ENCODE peak calls at places on chromosomes 16 and 17, in four cellular contexts. W is H1, U is WTC11, A is K562. F is an unnamed sample.

GRCh38 chr16:44655-45054 is 8.8 kb downstream of the POLR3K start:
- DNase-seq in W (no peak), U (no peak), A (no peak), F (no peak)

GRCh38 chr17:77375917-77376651 is 235.3 kb downstream of the SEC14L1 start:
- DNase-seq in W (no peak), U (no peak), A (no peak), F (peak; percentile 82)

GRCh38 chr17:21457051-21458026 is 81.2 kb downstream of the KCNJ12 start:
- DNase-seq in W (peak; percentile 99), U (peak; percentile 94), A (peak; percentile 95), F (peak; percentile 96)

GRCh38 chr17:61659437-61659836 is 68.4 kb upstream of the NACA2 start:
- DNase-seq in W (no peak), U (no peak), A (no peak), F (no peak)

GRCh38 chr17:30174556-30174955 is 57.9 kb downstream of the NSRP1 start:
- DNase-seq in W (no peak), U (no peak), A (no peak), F (no peak)

GRCh38 chr16:58507195-58507962 is 7.4 kb downstream of the NDRG4 start:
- DNase-seq in W (no peak), U (no peak), A (no peak), F (no peak)

GRCh38 chr17:73196500-73196899 is 3.6 kb downstream of the COG1 start:
- DNase-seq in W (peak; percentile 53), U (peak; percentile 50), A (no peak), F (no peak)

GRCh38 chr17:77076046-77076882 is 64.5 kb upstream of the SEC14L1 start:
- DNase-seq in W (no peak), U (no peak), A (no peak), F (no peak)

GRCh38 chr17:7440823-7441174 is 1.5 kb downstream of the FGF11 start:
- DNase-seq in W (no peak), U (peak; percentile 64), A (peak; percentile 52), F (peak; percentile 72)

GRCh38 chr17:67377727-67378443 is 804 bp downstream of the PITPNC1 start:
- DNase-seq in W (no peak), U (peak; percentile 54), A (peak; percentile 64), F (peak; percentile 88)

GRCh38 chr17:70810609-70811008 is 641.3 kb downstream of the KCNJ2 start:
- DNase-seq in W (no peak), U (no peak), A (no peak), F (no peak)

GRCh38 chr16:13018026-13018425 is 116.6 kb downstream of the SHISA9 start:
- DNase-seq in W (no peak), U (no peak), A (no peak), F (no peak)

GRCh38 chr16:13453938-13454553 is 465.9 kb upstream of the ERCC4 start:
- DNase-seq in W (peak; percentile 72), U (peak; percentile 52), A (peak; percentile 36), F (peak; percentile 33)

GRCh38 chr17:6894206-6894528 is 62.6 kb upstream of the TEKT1 start:
- DNase-seq in W (peak; percentile 90), U (peak; percentile 87), A (no peak), F (no peak)

GRCh38 chr17:47698749-47699535 is 5.0 kb downstream of the TBKBP1 start:
- DNase-seq in W (peak; percentile 92), U (peak; percentile 88), A (peak; percentile 86), F (peak; percentile 98)

GRCh38 chr17:63600569-63601438 is at the start of gene TACO1:
- DNase-seq in W (peak; percentile 95), U (peak; percentile 83), A (peak; percentile 92), F (peak; percentile 96)

DNA sequence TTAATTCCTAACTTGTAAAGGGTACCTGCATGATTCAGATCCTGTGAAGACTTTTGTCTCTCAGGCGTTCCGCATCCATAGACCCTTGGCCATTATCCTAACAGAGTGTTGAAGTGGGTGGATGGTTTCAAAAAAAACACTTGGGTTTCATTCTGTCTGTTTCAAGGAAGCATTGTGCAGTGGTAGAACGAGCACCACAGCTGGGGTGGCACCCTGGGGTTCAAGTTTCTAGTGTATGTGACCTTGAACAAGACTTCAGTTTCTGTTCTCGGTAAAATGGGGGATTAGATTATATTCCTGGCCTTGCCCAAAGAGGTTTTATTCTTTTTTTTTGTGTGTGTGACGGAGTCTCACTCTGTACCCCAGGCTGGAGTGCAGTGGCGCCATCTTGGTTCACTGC is 74.3 kb downstream of the MSI2 start:
- DNase-seq in W (no peak), U (no peak), A (no peak), F (no peak)
- TF ChIP-seq TEAD4 in W (no peak), U (no peak), A (no peak), F (no peak)

DNA sequence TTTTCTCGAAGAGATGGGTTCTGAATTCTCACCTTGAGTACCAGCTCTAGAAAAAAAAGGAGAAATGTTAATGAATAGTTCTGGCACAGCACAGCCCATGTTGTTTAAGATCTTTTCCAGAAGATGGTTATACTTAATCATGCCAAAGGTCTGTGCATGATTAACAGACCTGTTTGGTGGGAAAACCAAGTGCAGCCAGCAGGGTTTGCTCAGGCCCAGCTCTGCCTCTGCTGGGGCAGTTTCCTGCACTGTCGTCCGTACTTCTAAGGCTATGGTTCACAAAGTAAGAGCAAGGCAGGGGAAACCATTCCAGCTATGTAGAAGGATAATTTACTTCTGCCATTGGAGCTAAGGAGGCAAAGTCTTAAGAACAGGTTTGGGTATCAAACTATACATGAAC is 10.6 kb downstream of the ANKRD40 start:
- DNase-seq in W (no peak), U (no peak), A (no peak), F (no peak)
- TF ChIP-seq TEAD4 in W (no peak), U (no peak), A (no peak), F (no peak)

GRCh38 chr17:17682293-17682736 is 1.1 kb downstream of the RAI1 start:
- DNase-seq in W (no peak), U (no peak), A (peak; percentile 66), F (peak; percentile 74)
- TF ChIP-seq TEAD4 in W (no peak), U (no peak), A (no peak), F (no peak)

GRCh38 chr16:54654429-54654828 is 276.2 kb upstream of the IRX5 start:
- DNase-seq in W (no peak), U (no peak), A (no peak), F (no peak)
- TF ChIP-seq TEAD4 in W (no peak), U (no peak), A (no peak), F (no peak)

GRCh38 chr16:29729116-29729521 is 16.7 kb downstream of the C16orf54 start:
- DNase-seq in W (no peak), U (no peak), A (peak; percentile 35), F (peak; percentile 71)
- TF ChIP-seq TEAD4 in W (no peak), U (no peak), A (no peak), F (no peak)

DNA sequence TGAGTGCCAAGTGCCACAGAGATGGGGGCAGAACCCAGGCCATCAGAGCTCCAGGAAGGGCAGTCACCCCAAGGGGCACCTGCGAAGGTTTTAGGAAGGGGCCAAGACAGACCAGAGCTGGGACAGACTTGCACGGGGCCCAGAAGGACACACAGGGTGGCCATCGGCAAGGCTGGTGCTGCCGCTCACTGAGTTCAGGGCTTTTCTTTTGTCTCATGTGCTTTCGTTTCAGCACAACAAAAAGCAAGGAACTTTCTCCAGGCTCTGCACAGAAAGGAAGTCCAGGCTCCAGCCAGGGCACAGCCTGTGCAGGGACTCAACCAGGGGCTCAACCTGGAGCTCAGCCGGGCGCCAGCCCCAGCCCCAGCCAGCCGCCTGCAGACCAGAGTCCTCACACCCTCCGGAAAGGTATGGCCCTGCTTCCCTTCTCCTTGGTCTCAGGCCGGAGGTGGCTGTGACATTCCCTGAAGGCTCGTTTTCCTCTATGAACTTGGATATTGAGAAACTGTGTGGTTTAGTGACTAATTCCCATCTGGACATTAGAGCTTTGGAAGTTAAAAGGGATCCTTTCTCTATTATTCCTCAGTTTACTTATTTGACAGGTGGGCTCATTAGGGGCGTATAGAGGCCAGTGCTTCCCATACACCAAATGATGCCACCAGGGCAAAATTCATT is 37.9 kb downstream of the ELAC2 start:
- DNase-seq in W (no peak), U (no peak), A (no peak), F (no peak)
- TF ChIP-seq TEAD4 in W (no peak), U (no peak), A (no peak), F (no peak)

GRCh38 chr16:73966851-73967250 is 329.8 kb upstream of the PSMD7 start:
- DNase-seq in W (no peak), U (no peak), A (no peak), F (no peak)
- TF ChIP-seq TEAD4 in W (no peak), U (no peak), A (no peak), F (no peak)

F was measured in SK-N-SH.